ENCODE peak calls at places on chromosomes 13 and 19, in six cellular contexts. M is IMR-90, X is neuronal stem cell, Q is H1, C is mesenchymal stem cell, N is trophoblast cell. R is an unnamed sample.

GRCh38 chr13:50006426-50007135 is 8.7 kb upstream of the KCNRG start:
- DNase-seq in M (peak; percentile 55), X (no peak), Q (no peak), C (no peak), N (no peak), R (no peak)

GRCh38 chr19:3201072-3201700 is 15.5 kb downstream of the NCLN start:
- DNase-seq in M (no peak), X (no peak), Q (no peak), C (no peak), N (no peak), R (no peak)

GRCh38 chr19:34317311-34317927 is 47.6 kb upstream of the GPI start:
- DNase-seq in M (no peak), X (no peak), Q (no peak), C (peak; percentile 18), N (peak; percentile 20), R (no peak)

GRCh38 chr13:64278493-64278892 is 2862.8 kb upstream of the PCDH20 start:
- DNase-seq in M (peak; percentile 78), X (no peak), Q (no peak), C (peak; percentile 22), N (no peak), R (no peak)

GRCh38 chr13:74825170-74825948 is 656.6 kb downstream of the TBC1D4 start:
- DNase-seq in M (peak; percentile 49), X (peak; percentile 11), Q (no peak), C (peak; percentile 67), N (no peak), R (no peak)

GRCh38 chr13:67229438-67230242 is 496 bp downstream of the PCDH9 start:
- DNase-seq in M (peak; percentile 10), X (peak; percentile 4), Q (no peak), C (no peak), N (no peak), R (no peak)

GRCh38 chr13:75787249-75787940 is 151.3 kb downstream of the LMO7 start:
- DNase-seq in M (peak; percentile 79), X (no peak), Q (no peak), C (peak; percentile 47), N (no peak), R (no peak)

GRCh38 chr19:4009990-4010807 is 2.7 kb downstream of the PIAS4 start:
- DNase-seq in M (peak; percentile 46), X (no peak), Q (no peak), C (peak; percentile 72), N (no peak), R (no peak)

GRCh38 chr19:29255006-29255405 is 42.1 kb upstream of the UQCRFS1 start:
- DNase-seq in M (no peak), X (no peak), Q (no peak), C (no peak), N (no peak), R (peak; percentile 15)

GRCh38 chr19:44943801-44944249 is 1.8 kb downstream of the APOC4 start:
- DNase-seq in M (no peak), X (no peak), Q (no peak), C (no peak), N (peak; percentile 52), R (no peak)

GRCh38 chr19:54485846-54486245 is 12.8 kb upstream of the CDC42EP5 start:
- DNase-seq in M (no peak), X (no peak), Q (no peak), C (no peak), N (peak; percentile 90), R (no peak)

GRCh38 chr13:25727250-25727649 is 324.6 kb downstream of the SHISA2 start:
- DNase-seq in M (no peak), X (no peak), Q (no peak), C (no peak), N (no peak), R (no peak)

GRCh38 chr19:23916991-23917390 is 2.3 kb downstream of the ZNF726 start:
- DNase-seq in M (peak; percentile 10), X (no peak), Q (no peak), C (no peak), N (no peak), R (no peak)

GRCh38 chr19:45643927-45644771 is 5.0 kb upstream of the EML2 start:
- DNase-seq in M (no peak), X (no peak), Q (no peak), C (no peak), N (no peak), R (no peak)

GRCh38 chr13:98487016-98487415 is 89.9 kb downstream of the STK24 start:
- DNase-seq in M (peak; percentile 53), X (no peak), Q (no peak), C (no peak), N (no peak), R (no peak)

GRCh38 chr19:34962281-34962944 is 1.6 kb downstream of the ZNF792 start:
- DNase-seq in M (peak; percentile 16), X (no peak), Q (no peak), C (peak; percentile 30), N (no peak), R (no peak)

GRCh38 chr13:20301391-20302071 is 69.4 kb upstream of the GJB6 start:
- DNase-seq in M (no peak), X (peak; percentile 2), Q (peak; percentile 57), C (no peak), N (no peak), R (peak; percentile 48)

DNA sequence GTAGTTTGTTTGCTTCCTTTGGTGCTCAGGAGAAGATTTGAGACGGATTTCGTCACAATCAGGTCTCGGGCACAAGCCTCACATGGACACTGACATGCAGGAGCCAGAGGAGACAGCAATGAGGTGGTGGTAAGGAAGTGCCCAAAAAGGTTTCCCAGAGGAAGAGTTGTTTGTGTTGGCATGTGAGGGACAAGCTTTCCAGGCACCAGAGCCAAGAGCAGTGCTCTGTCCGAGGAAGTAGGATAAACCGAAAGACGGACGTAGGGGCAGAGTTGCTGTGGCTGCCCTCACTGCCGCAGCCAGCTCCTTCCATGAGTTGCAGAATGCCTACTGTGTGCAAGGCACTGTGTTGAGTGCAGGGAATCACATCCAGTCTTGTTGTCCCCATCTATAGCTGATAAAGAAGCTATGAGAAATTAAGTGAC is 27.7 kb downstream of the SAE1 start:
- DNase-seq in M (no peak), X (no peak), Q (no peak), C (no peak), N (no peak), R (no peak)
- H3K14ac ChIP-seq in M (peak overlapping the region; percentile 57), X (no peak overlapping the region), Q (no peak overlapping the region), C (no peak overlapping the region), N (peak overlapping the region; percentile 78), R (peak overlapping the region; percentile 18)

GRCh38 chr13:59461411-59461810 is 702.3 kb downstream of the DIAPH3 start:
- DNase-seq in M (no peak), X (no peak), Q (no peak), C (no peak), N (no peak), R (no peak)
- H3K18ac ChIP-seq in M (no peak overlapping the region), X (no peak overlapping the region), Q (no peak overlapping the region), C (no peak overlapping the region), N (no peak overlapping the region), R (no peak overlapping the region)

DNA sequence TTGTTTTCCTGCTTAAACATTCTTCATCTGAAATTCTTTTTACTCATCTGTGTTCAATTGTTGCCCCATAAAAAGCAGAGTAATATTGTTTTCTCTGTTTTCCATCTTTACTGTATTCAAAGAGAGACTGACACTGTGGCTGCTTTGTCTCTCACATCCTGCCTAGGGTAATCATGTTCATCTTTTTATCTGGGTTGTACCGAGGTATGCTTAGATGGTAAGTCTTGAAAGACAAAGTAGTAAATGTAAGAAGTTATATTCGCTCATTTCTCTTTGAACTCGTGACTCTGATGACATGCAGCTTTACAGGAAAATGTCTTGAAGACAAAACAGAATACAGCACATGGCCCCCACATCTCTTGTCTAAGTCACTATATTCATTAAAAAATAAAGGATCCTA is 20.0 kb upstream of the CYSLTR2 start:
- DNase-seq in M (no peak), X (no peak), Q (no peak), C (no peak), N (no peak), R (no peak)
- H3K14ac ChIP-seq in M (no peak overlapping the region), X (no peak overlapping the region), Q (no peak overlapping the region), C (no peak overlapping the region), N (no peak overlapping the region), R (no peak overlapping the region)

GRCh38 chr13:59230484-59231264 is 933.1 kb downstream of the DIAPH3 start:
- DNase-seq in M (no peak), X (no peak), Q (no peak), C (no peak), N (no peak), R (no peak)

GRCh38 chr13:59229861-59230260 is 933.9 kb downstream of the DIAPH3 start:
- DNase-seq in M (no peak), X (no peak), Q (no peak), C (no peak), N (no peak), R (no peak)

DNA sequence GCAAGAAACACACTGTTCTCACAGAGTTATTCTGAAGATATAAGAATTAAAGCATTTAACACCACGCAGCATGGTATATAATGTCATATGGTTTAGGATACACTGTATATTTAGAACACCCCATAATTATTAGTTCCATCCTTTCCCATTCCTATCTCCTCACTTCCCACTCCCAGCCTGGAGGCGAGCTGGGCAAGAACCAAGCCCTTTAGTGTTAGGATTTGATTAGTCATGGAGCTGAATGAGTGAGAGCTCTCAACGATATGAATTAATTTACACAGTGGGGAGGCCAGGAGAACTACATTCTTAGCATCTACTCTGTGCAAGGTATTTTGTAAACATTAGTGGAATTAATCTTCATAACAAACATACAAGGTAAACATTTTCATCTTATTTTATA is 934.3 kb downstream of the DIAPH3 start:
- DNase-seq in M (no peak), X (no peak), Q (no peak), C (no peak), N (no peak), R (no peak)
- H3K18ac ChIP-seq in M (no peak overlapping the region), X (no peak overlapping the region), Q (no peak overlapping the region), C (no peak overlapping the region), N (no peak overlapping the region), R (no peak overlapping the region)